ENCODE peak calls at places on chromosomes 5 and 9, in eight cellular contexts. G is NCI-H2081, D is AML-193, B is HEK293T, X is NCI-H1048, Z is C1 segment of cervical spinal cord, H is colonic mucosa, W is keratinocyte. F is an unnamed sample.

GRCh38 chr9:93652604-93653592 is 76.5 kb downstream of the PHF2 start:
- DNase-seq in G (no peak), D (no peak), B (no peak), X (no peak), Z (no peak), H (no peak), W (no peak), F (no peak)

GRCh38 chr9:124660341-124660801 is 110.7 kb downstream of the NR6A1 start:
- DNase-seq in G (peak; percentile 81), D (peak; percentile 48), B (peak; percentile 12), X (peak; percentile 68), Z (peak; percentile 10), H (peak; percentile 38), W (no peak), F (peak; percentile 75)

GRCh38 chr9:28999806-29000205 is 1426.5 kb upstream of the C9orf72 start:
- DNase-seq in G (no peak), D (no peak), B (no peak), X (no peak), Z (no peak), H (no peak), W (no peak), F (no peak)

GRCh38 chr9:130857864-130858730 is 23.0 kb downstream of the ABL1 start:
- DNase-seq in G (no peak), D (no peak), B (no peak), X (no peak), Z (no peak), H (no peak), W (no peak), F (no peak)

GRCh38 chr5:150159741-150160179 is 4.1 kb upstream of the PDGFRB start:
- DNase-seq in G (no peak), D (no peak), B (no peak), X (no peak), Z (no peak), H (no peak), W (no peak), F (peak; percentile 90)

GRCh38 chr5:82952326-82952725 is 124.9 kb downstream of the TMEM167A start:
- DNase-seq in G (no peak), D (no peak), B (no peak), X (no peak), Z (no peak), H (no peak), W (no peak), F (no peak)

GRCh38 chr5:39423331-39423751 is 1.4 kb downstream of the DAB2 start:
- DNase-seq in G (no peak), D (no peak), B (no peak), X (no peak), Z (peak; percentile 1), H (peak; percentile 51), W (no peak), F (no peak)

GRCh38 chr5:96333397-96333790 is 99.7 kb downstream of the PCSK1 start:
- DNase-seq in G (no peak), D (no peak), B (no peak), X (no peak), Z (no peak), H (no peak), W (no peak), F (no peak)

GRCh38 chr9:75685059-75685458 is 205.4 kb upstream of the PCSK5 start:
- DNase-seq in G (no peak), D (no peak), B (no peak), X (no peak), Z (no peak), H (no peak), W (no peak), F (no peak)

GRCh38 chr9:114124138-114124537 is 25.0 kb upstream of the KIF12 start:
- DNase-seq in G (no peak), D (no peak), B (no peak), X (no peak), Z (no peak), H (no peak), W (no peak), F (no peak)

GRCh38 chr9:89961616-89962341 is 357.0 kb downstream of the GADD45G start:
- DNase-seq in G (no peak), D (no peak), B (no peak), X (no peak), Z (no peak), H (no peak), W (no peak), F (no peak)

GRCh38 chr5:122151640-122152039 is 22.3 kb downstream of the ZNF474 start:
- DNase-seq in G (no peak), D (no peak), B (no peak), X (no peak), Z (no peak), H (no peak), W (no peak), F (no peak)

GRCh38 chr5:96492654-96493053 is 59.6 kb upstream of the PCSK1 start:
- DNase-seq in G (no peak), D (no peak), B (no peak), X (no peak), Z (no peak), H (no peak), W (no peak), F (no peak)

GRCh38 chr9:137674307-137675305 is 55.8 kb downstream of the EHMT1 start:
- DNase-seq in G (no peak), D (no peak), B (no peak), X (no peak), Z (no peak), H (no peak), W (no peak), F (no peak)

GRCh38 chr9:90003046-90003355 is 398.2 kb downstream of the GADD45G start:
- DNase-seq in G (no peak), D (no peak), B (no peak), X (no peak), Z (no peak), H (no peak), W (no peak), F (no peak)

GRCh38 chr5:40221255-40221654 is 458.5 kb upstream of the PTGER4 start:
- DNase-seq in G (no peak), D (no peak), B (no peak), X (no peak), Z (no peak), H (no peak), W (no peak), F (no peak)

GRCh38 chr9:25861416-25861815 is 183.2 kb upstream of the TUSC1 start:
- DNase-seq in G (no peak), D (no peak), B (no peak), X (no peak), Z (no peak), H (no peak), W (no peak), F (no peak)

GRCh38 chr5:133839721-133840120 is 128.7 kb downstream of the C5orf15 start:
- DNase-seq in G (peak; percentile 49), D (no peak), B (no peak), X (no peak), Z (no peak), H (no peak), W (no peak), F (no peak)

GRCh38 chr5:66992547-66992946 is 204.1 kb downstream of the CD180 start:
- DNase-seq in G (no peak), D (peak; percentile 95), B (no peak), X (no peak), Z (no peak), H (no peak), W (no peak), F (peak; percentile 63)

GRCh38 chr5:42993516-42994284 is 46.4 kb downstream of the ANXA2R start:
- DNase-seq in G (no peak), D (peak; percentile 36), B (no peak), X (no peak), Z (no peak), H (peak; percentile 35), W (no peak), F (peak; percentile 78)

GRCh38 chr5:131382407-131383395 is 118.8 kb downstream of the CDC42SE2 start:
- DNase-seq in G (peak; percentile 14), D (peak; percentile 88), B (peak; percentile 57), X (no peak), Z (no peak), H (peak; percentile 40), W (peak; percentile 23), F (peak; percentile 84)

GRCh38 chr5:68444048-68444447 is 228.5 kb downstream of the PIK3R1 start:
- DNase-seq in G (no peak), D (no peak), B (no peak), X (peak; percentile 44), Z (no peak), H (no peak), W (no peak), F (no peak)

GRCh38 chr5:130268489-130268888 is 364.2 kb downstream of the CHSY3 start:
- DNase-seq in G (no peak), D (no peak), B (no peak), X (no peak), Z (no peak), H (no peak), W (no peak), F (no peak)